ENCODE peak calls at places on chromosomes 11 and 22, in six cellular contexts. J, S, K, W, I and B are unnamed samples.

GRCh38 chr11:112128483-112129121 is 35.3 kb downstream of the IL18 start:
- DNase-seq in I (no peak), W (peak; percentile 54), J (peak; percentile 85), S (peak; percentile 84), K (peak; percentile 91), B (peak; percentile 60)

GRCh38 chr22:35450824-35451541 is 51.0 kb downstream of the MCM5 start:
- DNase-seq in K (no peak), J (no peak), S (no peak), W (no peak), I (no peak), B (no peak)

GRCh38 chr11:13367115-13367514 is 89.5 kb downstream of the BMAL1 start:
- DNase-seq in I (no peak), S (no peak), K (no peak), J (no peak), W (no peak), B (no peak)

GRCh38 chr11:127247261-127247660 is 246.7 kb upstream of the KIRREL3 start:
- DNase-seq in I (no peak), K (no peak), S (no peak), W (peak; percentile 23), J (no peak), B (no peak)

GRCh38 chr22:43789452-43789851 is 22.7 kb downstream of the EFCAB6 start:
- DNase-seq in W (no peak), K (peak; percentile 89), S (peak; percentile 76), I (no peak), J (peak; percentile 96), B (peak; percentile 82)

GRCh38 chr11:109511598-109511997 is 89.6 kb downstream of the C11orf87 start:
- DNase-seq in W (no peak), I (no peak), K (no peak), J (no peak), S (no peak), B (no peak)

GRCh38 chr22:17258015-17258827 is 39.0 kb upstream of the ADA2 start:
- DNase-seq in S (no peak), W (peak; percentile 95), J (peak; percentile 12), I (peak; percentile 82), K (peak; percentile 14), B (no peak)

GRCh38 chr11:69641681-69642548 is 959 bp downstream of the CCND1 start:
- DNase-seq in S (no peak), W (no peak), K (no peak), I (no peak), J (no peak), B (no peak)

GRCh38 chr11:117428186-117428855 is 100.7 kb downstream of the CEP164 start:
- DNase-seq in J (no peak), S (no peak), K (no peak), W (no peak), I (no peak), B (no peak)

GRCh38 chr11:33830903-33831648 is 56.8 kb upstream of the FBXO3 start:
- DNase-seq in I (no peak), J (no peak), S (no peak), K (no peak), W (no peak), B (no peak)

GRCh38 chr11:33709471-33709870 is 8.8 kb upstream of the C11orf91 start:
- DNase-seq in S (no peak), I (no peak), J (no peak), K (no peak), W (no peak), B (no peak)

GRCh38 chr11:70501026-70501901 is 102.9 kb downstream of the CTTN start:
- DNase-seq in I (no peak), S (no peak), J (no peak), W (no peak), K (peak; percentile 36), B (no peak)

GRCh38 chr22:35319244-35319985 is 19.7 kb downstream of the TOM1 start:
- DNase-seq in S (no peak), W (no peak), K (no peak), I (no peak), J (no peak), B (no peak)

GRCh38 chr22:36330655-36331305 is 57.0 kb downstream of the MYH9 start:
- DNase-seq in J (no peak), W (no peak), S (peak; percentile 80), K (peak; percentile 90), I (no peak), B (peak; percentile 34)

GRCh38 chr22:46750861-46751260 is 11.6 kb upstream of the TBC1D22A start:
- DNase-seq in K (no peak), W (no peak), J (no peak), I (no peak), S (no peak), B (no peak)

GRCh38 chr22:43313497-43314474 is 29.4 kb downstream of the SCUBE1 start:
- DNase-seq in W (no peak), J (peak; percentile 55), K (no peak), S (no peak), I (no peak), B (peak; percentile 43)

GRCh38 chr11:16816358-16817270 is 78.2 kb downstream of the C11orf58 start:
- DNase-seq in K (no peak), W (no peak), I (no peak), J (no peak), S (no peak), B (no peak)

GRCh38 chr11:79437274-79437980 is 3.4 kb downstream of the TENM4 start:
- DNase-seq in S (no peak), K (peak; percentile 53), J (peak; percentile 79), I (no peak), W (peak; percentile 31), B (peak; percentile 27)

GRCh38 chr22:36405221-36405631 is 17.5 kb upstream of the MYH9 start:
- DNase-seq in S (no peak), K (no peak), J (no peak), I (peak; percentile 52), W (no peak), B (no peak)

GRCh38 chr22:20464096-20464614 is 26.5 kb upstream of the SCARF2 start:
- DNase-seq in W (no peak), J (no peak), S (no peak), K (no peak), I (peak; percentile 86), B (no peak)